ENCODE peak calls at places on chromosomes 5 and 9, in seven cellular contexts. One of them, this sample, is unnamed.

GRCh38 chr9:36765468-36766341 is 193.0 kb downstream of the MELK start:
- DNase-seq in fibroblast of lung: peak; percentile 22
- DNase-seq in brain microvascular endothelial cell: no peak
- DNase-seq in MM.1S: peak; percentile 98
- DNase-seq in mesendoderm: peak; percentile 97
- DNase-seq in GM23338: peak; percentile 94
- DNase-seq in gastrocnemius medialis: peak; percentile 38
- DNase-seq in this sample: no peak

GRCh38 chr5:172407241-172407691 is 47.1 kb downstream of the SH3PXD2B start:
- DNase-seq in fibroblast of lung: peak; percentile 61
- DNase-seq in brain microvascular endothelial cell: no peak
- DNase-seq in MM.1S: no peak
- DNase-seq in mesendoderm: no peak
- DNase-seq in GM23338: no peak
- DNase-seq in gastrocnemius medialis: no peak
- DNase-seq in this sample: no peak

GRCh38 chr9:100774326-100774725 is 196.4 kb downstream of the CAVIN4 start:
- DNase-seq in fibroblast of lung: no peak
- DNase-seq in brain microvascular endothelial cell: no peak
- DNase-seq in MM.1S: no peak
- DNase-seq in mesendoderm: no peak
- DNase-seq in GM23338: peak; percentile 51
- DNase-seq in gastrocnemius medialis: no peak
- DNase-seq in this sample: no peak

GRCh38 chr9:14780251-14780650 is 57.7 kb upstream of the CER1 start:
- DNase-seq in fibroblast of lung: no peak
- DNase-seq in brain microvascular endothelial cell: no peak
- DNase-seq in MM.1S: no peak
- DNase-seq in mesendoderm: no peak
- DNase-seq in GM23338: no peak
- DNase-seq in gastrocnemius medialis: peak; percentile 71
- DNase-seq in this sample: no peak

GRCh38 chr9:130593020-130593419 is 13.6 kb downstream of the FUBP3 start:
- DNase-seq in fibroblast of lung: no peak
- DNase-seq in brain microvascular endothelial cell: no peak
- DNase-seq in MM.1S: no peak
- DNase-seq in mesendoderm: no peak
- DNase-seq in GM23338: no peak
- DNase-seq in gastrocnemius medialis: no peak
- DNase-seq in this sample: no peak

GRCh38 chr5:60455589-60455988 is 244.4 kb downstream of the DEPDC1B start:
- DNase-seq in fibroblast of lung: no peak
- DNase-seq in brain microvascular endothelial cell: peak; percentile 9
- DNase-seq in MM.1S: no peak
- DNase-seq in mesendoderm: no peak
- DNase-seq in GM23338: no peak
- DNase-seq in gastrocnemius medialis: no peak
- DNase-seq in this sample: no peak

GRCh38 chr9:26812217-26812616 is 80.4 kb downstream of the CAAP1 start:
- DNase-seq in fibroblast of lung: no peak
- DNase-seq in brain microvascular endothelial cell: no peak
- DNase-seq in MM.1S: no peak
- DNase-seq in mesendoderm: no peak
- DNase-seq in GM23338: no peak
- DNase-seq in gastrocnemius medialis: no peak
- DNase-seq in this sample: no peak

GRCh38 chr5:87940775-87941174 is 327.9 kb downstream of the TMEM161B start:
- DNase-seq in fibroblast of lung: no peak
- DNase-seq in brain microvascular endothelial cell: no peak
- DNase-seq in MM.1S: no peak
- DNase-seq in mesendoderm: no peak
- DNase-seq in GM23338: no peak
- DNase-seq in gastrocnemius medialis: no peak
- DNase-seq in this sample: no peak

GRCh38 chr5:135323701-135324132 is 75.3 kb downstream of the MACROH2A1 start:
- DNase-seq in fibroblast of lung: no peak
- DNase-seq in brain microvascular endothelial cell: no peak
- DNase-seq in MM.1S: no peak
- DNase-seq in mesendoderm: no peak
- DNase-seq in GM23338: no peak
- DNase-seq in gastrocnemius medialis: no peak
- DNase-seq in this sample: no peak

GRCh38 chr5:103037673-103038455 is 82.1 kb downstream of the GIN1 start:
- DNase-seq in fibroblast of lung: no peak
- DNase-seq in brain microvascular endothelial cell: peak; percentile 31
- DNase-seq in MM.1S: no peak
- DNase-seq in mesendoderm: no peak
- DNase-seq in GM23338: no peak
- DNase-seq in gastrocnemius medialis: no peak
- DNase-seq in this sample: no peak

GRCh38 chr9:4128876-4129275 is 171.0 kb downstream of the GLIS3 start:
- DNase-seq in fibroblast of lung: no peak
- DNase-seq in brain microvascular endothelial cell: no peak
- DNase-seq in MM.1S: no peak
- DNase-seq in mesendoderm: no peak
- DNase-seq in GM23338: no peak
- DNase-seq in gastrocnemius medialis: no peak
- DNase-seq in this sample: no peak

GRCh38 chr5:67636091-67636490 is 439.5 kb upstream of the CD180 start:
- DNase-seq in fibroblast of lung: no peak
- DNase-seq in brain microvascular endothelial cell: no peak
- DNase-seq in MM.1S: no peak
- DNase-seq in mesendoderm: no peak
- DNase-seq in GM23338: no peak
- DNase-seq in gastrocnemius medialis: peak; percentile 79
- DNase-seq in this sample: no peak

GRCh38 chr5:53008751-53009150 is 19.6 kb downstream of the ITGA2 start:
- DNase-seq in fibroblast of lung: peak; percentile 63
- DNase-seq in brain microvascular endothelial cell: peak; percentile 82
- DNase-seq in MM.1S: no peak
- DNase-seq in mesendoderm: no peak
- DNase-seq in GM23338: no peak
- DNase-seq in gastrocnemius medialis: no peak
- DNase-seq in this sample: no peak

GRCh38 chr5:7391688-7392400 is 4.1 kb upstream of the ADCY2 start:
- DNase-seq in fibroblast of lung: no peak
- DNase-seq in brain microvascular endothelial cell: no peak
- DNase-seq in MM.1S: no peak
- DNase-seq in mesendoderm: no peak
- DNase-seq in GM23338: no peak
- DNase-seq in gastrocnemius medialis: no peak
- DNase-seq in this sample: no peak

GRCh38 chr5:38404667-38405276 is 146.4 kb downstream of the EGFLAM start:
- DNase-seq in fibroblast of lung: no peak
- DNase-seq in brain microvascular endothelial cell: no peak
- DNase-seq in MM.1S: no peak
- DNase-seq in mesendoderm: peak; percentile 72
- DNase-seq in GM23338: peak; percentile 80
- DNase-seq in gastrocnemius medialis: no peak
- DNase-seq in this sample: no peak

GRCh38 chr5:31531543-31531887 is 378 bp downstream of the DROSHA start:
- DNase-seq in fibroblast of lung: peak; percentile 10
- DNase-seq in brain microvascular endothelial cell: peak; percentile 7
- DNase-seq in MM.1S: peak; percentile 28
- DNase-seq in mesendoderm: no peak
- DNase-seq in GM23338: no peak
- DNase-seq in gastrocnemius medialis: no peak
- DNase-seq in this sample: no peak

GRCh38 chr9:91790912-91791311 is 159.1 kb downstream of the ROR2 start:
- DNase-seq in fibroblast of lung: no peak
- DNase-seq in brain microvascular endothelial cell: no peak
- DNase-seq in MM.1S: no peak
- DNase-seq in mesendoderm: no peak
- DNase-seq in GM23338: no peak
- DNase-seq in gastrocnemius medialis: no peak
- DNase-seq in this sample: no peak

GRCh38 chr5:14980698-14981097 is 109.1 kb upstream of the ANKH start:
- DNase-seq in fibroblast of lung: no peak
- DNase-seq in brain microvascular endothelial cell: no peak
- DNase-seq in MM.1S: no peak
- DNase-seq in mesendoderm: no peak
- DNase-seq in GM23338: no peak
- DNase-seq in gastrocnemius medialis: no peak
- DNase-seq in this sample: no peak

DNA sequence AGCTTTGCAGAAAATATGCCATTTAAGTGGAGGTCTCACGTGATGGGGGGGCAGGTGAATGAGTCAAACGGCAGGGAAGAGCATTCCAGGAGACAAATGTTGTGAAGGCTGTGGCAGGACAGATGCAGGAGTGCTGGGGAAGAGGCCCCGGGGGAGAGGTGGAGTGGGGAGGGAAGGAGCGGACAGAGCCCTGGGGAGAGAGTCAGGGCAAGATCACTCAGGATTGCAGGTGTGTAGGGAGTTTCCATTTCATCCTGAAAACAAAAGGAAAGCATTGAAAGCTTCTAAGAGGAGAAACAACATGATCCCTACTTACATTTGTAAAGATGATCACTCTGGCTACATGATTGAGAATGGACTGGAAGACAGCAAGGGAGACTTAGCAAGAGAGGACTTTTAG is 323.3 kb downstream of the ASTN2 start:
- DNase-seq in fibroblast of lung: no peak
- DNase-seq in brain microvascular endothelial cell: no peak
- DNase-seq in MM.1S: no peak
- DNase-seq in mesendoderm: peak; percentile 51
- DNase-seq in GM23338: peak; percentile 46
- DNase-seq in gastrocnemius medialis: no peak
- DNase-seq in this sample: no peak
- H3K27ac ChIP-seq in fibroblast of lung: no peak overlapping the region
- H3K27ac ChIP-seq in brain microvascular endothelial cell: no peak overlapping the region
- H3K27ac ChIP-seq in MM.1S: no peak overlapping the region
- H3K27ac ChIP-seq in mesendoderm: no peak overlapping the region
- H3K27ac ChIP-seq in GM23338: peak overlapping the region; percentile 29
- H3K27ac ChIP-seq in gastrocnemius medialis: no peak overlapping the region
- H3K27ac ChIP-seq in this sample: no peak overlapping the region

GRCh38 chr5:150498501-150498900 is 9.4 kb upstream of the NDST1 start:
- DNase-seq in fibroblast of lung: no peak
- DNase-seq in brain microvascular endothelial cell: no peak
- DNase-seq in MM.1S: no peak
- DNase-seq in mesendoderm: peak; percentile 75
- DNase-seq in GM23338: peak; percentile 84
- DNase-seq in gastrocnemius medialis: no peak
- DNase-seq in this sample: no peak

GRCh38 chr5:150497274-150497988 is 10.5 kb upstream of the NDST1 start:
- DNase-seq in fibroblast of lung: peak; percentile 95
- DNase-seq in brain microvascular endothelial cell: peak; percentile 96
- DNase-seq in MM.1S: no peak
- DNase-seq in mesendoderm: no peak
- DNase-seq in GM23338: no peak
- DNase-seq in gastrocnemius medialis: peak; percentile 70
- DNase-seq in this sample: peak; percentile 83

GRCh38 chr5:150498971-150499370 is 9.0 kb upstream of the NDST1 start:
- DNase-seq in fibroblast of lung: no peak
- DNase-seq in brain microvascular endothelial cell: no peak
- DNase-seq in MM.1S: no peak
- DNase-seq in mesendoderm: no peak
- DNase-seq in GM23338: no peak
- DNase-seq in gastrocnemius medialis: no peak
- DNase-seq in this sample: no peak

GRCh38 chr5:150496534-150496933 is 11.4 kb upstream of the NDST1 start:
- DNase-seq in fibroblast of lung: no peak
- DNase-seq in brain microvascular endothelial cell: no peak
- DNase-seq in MM.1S: no peak
- DNase-seq in mesendoderm: no peak
- DNase-seq in GM23338: no peak
- DNase-seq in gastrocnemius medialis: no peak
- DNase-seq in this sample: no peak

DNA sequence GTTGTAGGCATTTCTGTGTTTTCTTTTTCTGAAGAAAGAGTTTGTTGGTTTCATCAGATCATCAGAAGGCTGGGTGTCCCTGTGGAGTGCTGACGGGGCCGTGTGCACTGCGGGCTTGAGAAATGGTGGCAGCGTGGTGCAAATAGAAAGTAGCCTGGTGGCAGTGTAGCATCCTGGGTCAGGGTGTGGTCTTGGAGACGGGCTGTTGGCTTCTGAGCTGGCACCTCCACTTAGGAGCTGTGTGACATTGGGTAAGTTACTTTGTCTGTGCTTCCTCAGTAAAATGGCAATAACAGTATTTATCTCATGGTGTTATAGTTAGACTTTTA is 10.0 kb upstream of the NDST1 start:
- DNase-seq in fibroblast of lung: no peak
- DNase-seq in brain microvascular endothelial cell: no peak
- DNase-seq in MM.1S: no peak
- DNase-seq in mesendoderm: no peak
- DNase-seq in GM23338: no peak
- DNase-seq in gastrocnemius medialis: no peak
- DNase-seq in this sample: no peak
- H3K27ac ChIP-seq in fibroblast of lung: peak overlapping the region; percentile 92
- H3K27ac ChIP-seq in brain microvascular endothelial cell: peak overlapping the region; percentile 84
- H3K27ac ChIP-seq in MM.1S: no peak overlapping the region
- H3K27ac ChIP-seq in mesendoderm: no peak overlapping the region
- H3K27ac ChIP-seq in GM23338: peak overlapping the region; percentile 64
- H3K27ac ChIP-seq in gastrocnemius medialis: peak overlapping the region; percentile 67
- H3K27ac ChIP-seq in this sample: peak overlapping the region; percentile 91

GRCh38 chr5:163509288-163510040 is 4.0 kb downstream of the MAT2B start:
- DNase-seq in fibroblast of lung: peak; percentile 51
- DNase-seq in brain microvascular endothelial cell: peak; percentile 20
- DNase-seq in MM.1S: no peak
- DNase-seq in mesendoderm: peak; percentile 56
- DNase-seq in GM23338: peak; percentile 36
- DNase-seq in gastrocnemius medialis: no peak
- DNase-seq in this sample: no peak
- H3K27ac ChIP-seq in fibroblast of lung: peak overlapping the region; percentile 52
- H3K27ac ChIP-seq in brain microvascular endothelial cell: peak overlapping the region; percentile 57
- H3K27ac ChIP-seq in MM.1S: no peak overlapping the region
- H3K27ac ChIP-seq in mesendoderm: no peak overlapping the region
- H3K27ac ChIP-seq in GM23338: peak overlapping the region; percentile 8
- H3K27ac ChIP-seq in gastrocnemius medialis: peak overlapping the region; percentile 98
- H3K27ac ChIP-seq in this sample: no peak overlapping the region

GRCh38 chr9:128007566-128008138 is 26.9 kb upstream of the EEIG1 start:
- DNase-seq in fibroblast of lung: peak; percentile 73
- DNase-seq in brain microvascular endothelial cell: no peak
- DNase-seq in MM.1S: peak; percentile 76
- DNase-seq in mesendoderm: peak; percentile 42
- DNase-seq in GM23338: no peak
- DNase-seq in gastrocnemius medialis: no peak
- DNase-seq in this sample: no peak
- H3K27ac ChIP-seq in fibroblast of lung: no peak overlapping the region
- H3K27ac ChIP-seq in brain microvascular endothelial cell: no peak overlapping the region
- H3K27ac ChIP-seq in MM.1S: peak overlapping the region; percentile 66
- H3K27ac ChIP-seq in mesendoderm: no peak overlapping the region
- H3K27ac ChIP-seq in GM23338: no peak overlapping the region
- H3K27ac ChIP-seq in gastrocnemius medialis: no peak overlapping the region
- H3K27ac ChIP-seq in this sample: peak overlapping the region; percentile 2

DNA sequence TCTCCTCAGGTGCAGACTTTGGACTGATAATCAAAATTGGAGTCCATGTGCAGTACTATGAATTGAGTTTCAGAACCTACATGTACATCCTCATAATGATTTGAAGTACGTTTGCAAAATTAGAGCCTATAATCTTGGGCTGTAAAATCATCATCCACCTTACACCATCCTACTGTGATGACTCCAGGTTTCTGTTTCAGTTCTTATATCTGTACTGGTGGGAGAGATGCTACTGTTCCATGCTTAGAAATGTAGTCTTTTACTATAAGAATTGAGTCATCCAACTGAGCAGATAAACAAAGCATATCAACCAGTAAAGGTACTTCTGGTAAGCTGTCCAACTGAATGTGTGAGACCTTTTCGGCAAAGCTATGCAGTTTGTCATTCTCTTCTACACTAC is 586.3 kb upstream of the FAM174A start:
- DNase-seq in fibroblast of lung: no peak
- DNase-seq in brain microvascular endothelial cell: no peak
- DNase-seq in MM.1S: peak; percentile 28
- DNase-seq in mesendoderm: no peak
- DNase-seq in GM23338: no peak
- DNase-seq in gastrocnemius medialis: no peak
- DNase-seq in this sample: no peak
- H3K27ac ChIP-seq in fibroblast of lung: no peak overlapping the region
- H3K27ac ChIP-seq in brain microvascular endothelial cell: no peak overlapping the region
- H3K27ac ChIP-seq in MM.1S: no peak overlapping the region
- H3K27ac ChIP-seq in mesendoderm: no peak overlapping the region
- H3K27ac ChIP-seq in GM23338: no peak overlapping the region
- H3K27ac ChIP-seq in gastrocnemius medialis: no peak overlapping the region
- H3K27ac ChIP-seq in this sample: no peak overlapping the region